ENCODE peak calls at places on chromosomes 6 and 20, in four cellular contexts. One of them, this sample, is unnamed.

GRCh38 chr6:97497713-97498331 is 214.8 kb upstream of the MMS22L start:
- DNase-seq in right cardiac atrium: peak
- DNase-seq in heart left ventricle: peak
- DNase-seq in BJ: no peak
- DNase-seq in this sample: peak

GRCh38 chr6:153108320-153108719 is 22.8 kb downstream of the RGS17 start:
- DNase-seq in right cardiac atrium: no peak
- DNase-seq in heart left ventricle: no peak
- DNase-seq in BJ: no peak
- DNase-seq in this sample: no peak

GRCh38 chr6:93407186-93407585 is 12.2 kb downstream of the EPHA7 start:
- DNase-seq in right cardiac atrium: no peak
- DNase-seq in heart left ventricle: no peak
- DNase-seq in BJ: no peak
- DNase-seq in this sample: no peak

GRCh38 chr6:140059947-140060346 is 685.5 kb upstream of the CITED2 start:
- DNase-seq in right cardiac atrium: no peak
- DNase-seq in heart left ventricle: no peak
- DNase-seq in BJ: no peak
- DNase-seq in this sample: no peak

GRCh38 chr6:31096656-31097055 is 15.7 kb downstream of the C6orf15 start:
- DNase-seq in right cardiac atrium: no peak
- DNase-seq in heart left ventricle: no peak
- DNase-seq in BJ: no peak
- DNase-seq in this sample: no peak

GRCh38 chr20:21323640-21324039 is 20.5 kb downstream of the XRN2 start:
- DNase-seq in right cardiac atrium: no peak
- DNase-seq in heart left ventricle: no peak
- DNase-seq in BJ: peak
- DNase-seq in this sample: peak

GRCh38 chr6:20366082-20366834 is 35.4 kb upstream of the E2F3 start:
- DNase-seq in right cardiac atrium: no peak
- DNase-seq in heart left ventricle: no peak
- DNase-seq in BJ: no peak
- DNase-seq in this sample: no peak

GRCh38 chr6:162964703-162965140 is 236.9 kb downstream of the PACRG start:
- DNase-seq in right cardiac atrium: peak
- DNase-seq in heart left ventricle: peak
- DNase-seq in BJ: peak
- DNase-seq in this sample: peak

GRCh38 chr6:157823523-157824370 is 701 bp downstream of the SNX9 start:
- DNase-seq in right cardiac atrium: peak
- DNase-seq in heart left ventricle: peak
- DNase-seq in BJ: no peak
- DNase-seq in this sample: no peak

GRCh38 chr20:37956099-37956498 is 53.2 kb downstream of the VSTM2L start:
- DNase-seq in right cardiac atrium: no peak
- DNase-seq in heart left ventricle: no peak
- DNase-seq in BJ: no peak
- DNase-seq in this sample: no peak

GRCh38 chr20:45967551-45968080 is 4.4 kb downstream of the ZNF335 start:
- DNase-seq in right cardiac atrium: no peak
- DNase-seq in heart left ventricle: no peak
- DNase-seq in BJ: no peak
- DNase-seq in this sample: no peak

GRCh38 chr6:135901776-135902524 is 50.4 kb downstream of the PDE7B start:
- DNase-seq in right cardiac atrium: peak
- DNase-seq in heart left ventricle: peak
- DNase-seq in BJ: peak
- DNase-seq in this sample: no peak
- H3K4me3 ChIP-seq in right cardiac atrium: peak
- H3K4me3 ChIP-seq in heart left ventricle: no peak
- H3K4me3 ChIP-seq in BJ: no peak
- H3K4me3 ChIP-seq in this sample: no peak

DNA sequence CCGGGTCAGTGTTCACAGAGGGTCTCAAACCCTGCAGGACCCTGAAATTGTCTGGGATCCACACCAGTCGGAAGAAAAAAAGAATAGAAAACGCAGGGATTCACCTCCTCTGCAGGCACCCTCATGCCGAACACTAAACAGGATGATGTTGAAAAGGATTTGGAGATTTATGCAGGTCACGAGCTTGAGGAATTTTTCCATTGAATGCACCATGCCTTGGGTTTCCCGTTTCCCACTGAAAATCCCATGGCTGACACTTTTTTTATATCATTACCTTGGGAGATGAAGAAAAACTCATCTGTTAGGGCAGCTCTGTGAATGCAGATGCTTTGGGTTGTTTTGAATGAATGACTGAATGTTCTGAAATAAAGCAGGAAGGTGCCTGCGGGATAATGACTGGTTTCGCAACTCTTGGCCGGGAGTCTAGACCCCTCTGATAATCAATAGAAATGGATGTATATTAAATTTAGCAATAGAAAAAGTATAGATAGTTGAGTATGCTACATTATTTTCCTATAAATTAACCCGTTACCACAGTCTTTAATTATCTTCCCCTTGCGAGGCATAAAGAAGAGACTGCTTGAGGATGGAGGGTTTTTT is 147.5 kb upstream of the AFDN start:
- DNase-seq in right cardiac atrium: no peak
- DNase-seq in heart left ventricle: no peak
- DNase-seq in BJ: no peak
- DNase-seq in this sample: no peak
- H3K4me3 ChIP-seq in right cardiac atrium: no peak
- H3K4me3 ChIP-seq in heart left ventricle: no peak
- H3K4me3 ChIP-seq in BJ: no peak
- H3K4me3 ChIP-seq in this sample: no peak

GRCh38 chr20:17959257-17959627 is 9.4 kb downstream of the SNX5 start:
- DNase-seq in right cardiac atrium: no peak
- DNase-seq in heart left ventricle: no peak
- DNase-seq in BJ: no peak
- DNase-seq in this sample: no peak

GRCh38 chr20:17955302-17955701 is 13.3 kb downstream of the SNX5 start:
- DNase-seq in right cardiac atrium: no peak
- DNase-seq in heart left ventricle: no peak
- DNase-seq in BJ: no peak
- DNase-seq in this sample: no peak

GRCh38 chr20:17956099-17956685 is 12.4 kb downstream of the SNX5 start:
- DNase-seq in right cardiac atrium: no peak
- DNase-seq in heart left ventricle: no peak
- DNase-seq in BJ: no peak
- DNase-seq in this sample: no peak

GRCh38 chr20:17958326-17959256 is 10.0 kb downstream of the SNX5 start:
- DNase-seq in right cardiac atrium: no peak
- DNase-seq in heart left ventricle: no peak
- DNase-seq in BJ: no peak
- DNase-seq in this sample: no peak

GRCh38 chr20:17957505-17958325 is 10.9 kb downstream of the SNX5 start:
- DNase-seq in right cardiac atrium: no peak
- DNase-seq in heart left ventricle: no peak
- DNase-seq in BJ: no peak
- DNase-seq in this sample: no peak
- H3K4me3 ChIP-seq in right cardiac atrium: no peak
- H3K4me3 ChIP-seq in heart left ventricle: no peak
- H3K4me3 ChIP-seq in BJ: no peak
- H3K4me3 ChIP-seq in this sample: no peak

GRCh38 chr6:68710496-68710895 is 75.4 kb downstream of the ADGRB3 start:
- DNase-seq in right cardiac atrium: no peak
- DNase-seq in heart left ventricle: no peak
- DNase-seq in BJ: no peak
- DNase-seq in this sample: no peak
- H3K4me3 ChIP-seq in right cardiac atrium: no peak
- H3K4me3 ChIP-seq in heart left ventricle: no peak
- H3K4me3 ChIP-seq in BJ: no peak
- H3K4me3 ChIP-seq in this sample: no peak

GRCh38 chr20:53609501-53610445 is 16.1 kb upstream of the ZNF217 start:
- DNase-seq in right cardiac atrium: peak
- DNase-seq in heart left ventricle: peak
- DNase-seq in BJ: no peak
- DNase-seq in this sample: no peak
- H3K4me3 ChIP-seq in right cardiac atrium: no peak
- H3K4me3 ChIP-seq in heart left ventricle: no peak
- H3K4me3 ChIP-seq in BJ: no peak
- H3K4me3 ChIP-seq in this sample: no peak

DNA sequence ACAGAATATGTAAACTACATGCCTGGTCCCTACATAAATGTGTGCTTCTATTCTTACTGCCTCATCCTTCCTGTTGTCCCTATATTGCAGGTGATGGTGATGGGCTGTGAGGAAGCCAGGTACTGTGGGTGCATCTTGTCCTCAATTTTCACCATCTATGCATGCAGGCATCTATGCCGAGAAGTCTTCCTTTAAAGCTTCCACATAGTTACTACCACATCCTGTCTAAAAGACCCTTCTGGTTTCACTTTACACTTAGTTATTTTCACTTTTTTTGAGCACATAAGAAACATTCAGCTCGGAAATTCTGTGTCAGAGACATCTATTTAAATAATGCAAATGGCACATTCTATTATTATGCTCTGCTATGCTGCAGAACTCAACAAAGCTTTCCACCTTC is 28.2 kb upstream of the FABP7 start:
- DNase-seq in right cardiac atrium: no peak
- DNase-seq in heart left ventricle: no peak
- DNase-seq in BJ: no peak
- DNase-seq in this sample: no peak
- H3K4me3 ChIP-seq in right cardiac atrium: no peak
- H3K4me3 ChIP-seq in heart left ventricle: no peak
- H3K4me3 ChIP-seq in BJ: no peak
- H3K4me3 ChIP-seq in this sample: no peak

This sample was measured in epithelial cell of proximal tubule.